ENCODE peak calls at places on chromosomes 7 and 10, in five cellular contexts. A is GM23338, T is H9, R is K562, O is SK-N-SH. L is an unnamed sample. For H3K79me2, the result is how much of the 10 kb centered on the place peaks cover.

GRCh38 chr10:131180941-131181855 is 130.3 kb downstream of the TCERG1L start:
- DNase-seq in A (no peak), T (peak), R (no peak), O (no peak), L (no peak)

GRCh38 chr10:107098326-107098725 is 66.2 kb downstream of the SORCS1 start:
- DNase-seq in A (no peak), T (no peak), R (no peak), O (no peak), L (no peak)

GRCh38 chr7:32942783-32943653 is 14.2 kb upstream of the FKBP9 start:
- DNase-seq in A (peak), T (peak), R (peak), O (peak), L (peak)

GRCh38 chr7:1514993-1515392 is 10.8 kb upstream of the INTS1 start:
- DNase-seq in A (no peak), T (no peak), R (no peak), O (no peak), L (no peak)

GRCh38 chr10:36474456-36474855 is 650.9 kb upstream of the ANKRD30A start:
- DNase-seq in A (no peak), T (no peak), R (no peak), O (no peak), L (no peak)

GRCh38 chr7:139683137-139683871 is 94.5 kb downstream of the HIPK2 start:
- DNase-seq in A (no peak), T (no peak), R (no peak), O (no peak), L (no peak)

GRCh38 chr10:98312349-98312748 is 44.4 kb upstream of the LOXL4 start:
- DNase-seq in A (no peak), T (no peak), R (no peak), O (no peak), L (no peak)

GRCh38 chr7:87570178-87570577 is 30.5 kb downstream of the ABCB1 start:
- DNase-seq in A (no peak), T (no peak), R (no peak), O (no peak), L (no peak)

GRCh38 chr10:112389147-112389822 is 15.4 kb downstream of the ACSL5 start:
- DNase-seq in A (no peak), T (peak), R (peak), O (no peak), L (peak)

GRCh38 chr10:99836711-99837110 is 54.3 kb downstream of the ABCC2 start:
- DNase-seq in A (no peak), T (no peak), R (no peak), O (no peak), L (no peak)

GRCh38 chr10:5512881-5513698 is 11.7 kb upstream of the CALML3 start:
- DNase-seq in A (no peak), T (no peak), R (no peak), O (no peak), L (no peak)

GRCh38 chr10:69182005-69182404 is 2.0 kb downstream of the SUPV3L1 start:
- DNase-seq in A (no peak), T (no peak), R (no peak), O (no peak), L (no peak)

GRCh38 chr7:129188892-129189660 is 643 bp downstream of the SMO start:
- DNase-seq in A (peak), T (peak), R (no peak), O (peak), L (peak)

GRCh38 chr10:33441561-33441960 is 107.1 kb upstream of the NRP1 start:
- DNase-seq in A (peak), T (no peak), R (no peak), O (no peak), L (no peak)

GRCh38 chr10:104254493-104255243 is at the start of gene GSTO1:
- DNase-seq in A (peak), T (peak), R (peak), O (peak), L (peak)

GRCh38 chr7:46229409-46229808 is 308.3 kb upstream of the IGFBP3 start:
- DNase-seq in A (no peak), T (no peak), R (no peak), O (no peak), L (peak)

GRCh38 chr10:43050011-43050410 is 26.9 kb upstream of the RET start:
- DNase-seq in A (no peak), T (no peak), R (no peak), O (no peak), L (no peak)

GRCh38 chr10:13873201-13873600 is 286.4 kb downstream of the PRPF18 start:
- DNase-seq in A (no peak), T (no peak), R (no peak), O (no peak), L (no peak)

GRCh38 chr10:93072713-93073538 is 767 bp upstream of the CYP26A1 start:
- DNase-seq in A (peak), T (peak), R (no peak), O (peak), L (no peak)

GRCh38 chr7:98254951-98255610 is 3.0 kb upstream of the TECPR1 start:
- DNase-seq in A (no peak), T (no peak), R (peak), O (no peak), L (no peak)

GRCh38 chr7:42745357-42746022 is 166.4 kb downstream of the C7orf25 start:
- DNase-seq in A (peak), T (peak), R (peak), O (peak), L (peak)

GRCh38 chr7:9231683-9232082 is 798.3 kb downstream of the NXPH1 start:
- DNase-seq in A (peak), T (no peak), R (no peak), O (no peak), L (peak)

GRCh38 chr7:94400643-94401042 is 5.9 kb downstream of the COL1A2 start:
- DNase-seq in A (no peak), T (no peak), R (no peak), O (no peak), L (no peak)

GRCh38 chr7:151679073-151679708 is 159.5 kb upstream of the RHEB start:
- DNase-seq in A (no peak), T (no peak), R (no peak), O (no peak), L (no peak)

GRCh38 chr10:91974960-91975359 is 51.4 kb downstream of the BTAF1 start:
- DNase-seq in A (no peak), T (no peak), R (no peak), O (no peak), L (no peak)

GRCh38 chr7:21960922-21961321 is 15.2 kb upstream of the CDCA7L start:
- DNase-seq in A (no peak), T (no peak), R (no peak), O (no peak), L (peak)

GRCh38 chr10:131979821-131980270 is 1.9 kb downstream of the BNIP3 start:
- DNase-seq in A (no peak), T (no peak), R (peak), O (peak), L (peak)

GRCh38 chr10:106520698-106521097 is 643.8 kb downstream of the SORCS1 start:
- DNase-seq in A (no peak), T (no peak), R (no peak), O (peak), L (no peak)

GRCh38 chr10:60798031-60798430 is 19.8 kb downstream of the CDK1 start:
- DNase-seq in A (no peak), T (no peak), R (no peak), O (no peak), L (no peak)

GRCh38 chr10:34884272-34884952 is 69.3 kb upstream of the PARD3 start:
- DNase-seq in A (no peak), T (no peak), R (no peak), O (no peak), L (no peak)

GRCh38 chr10:125003146-125003900 is 61.4 kb downstream of the ZRANB1 start:
- DNase-seq in A (no peak), T (no peak), R (no peak), O (peak), L (no peak)

GRCh38 chr10:4077804-4078203 is 292.8 kb upstream of the KLF6 start:
- DNase-seq in A (no peak), T (no peak), R (no peak), O (no peak), L (no peak)

GRCh38 chr7:150787321-150788281 is 12.6 kb downstream of the TMEM176B start:
- DNase-seq in A (peak), T (no peak), R (peak), O (peak), L (peak)

GRCh38 chr10:85863301-85864172 is 503.1 kb downstream of the GRID1 start:
- DNase-seq in A (no peak), T (no peak), R (no peak), O (no peak), L (peak)

GRCh38 chr7:75867390-75867717 is 11.5 kb upstream of the RHBDD2 start:
- DNase-seq in A (no peak), T (no peak), R (no peak), O (no peak), L (no peak)

GRCh38 chr7:28996836-28997235 is 38.7 kb upstream of the TRIL start:
- DNase-seq in A (no peak), T (no peak), R (no peak), O (no peak), L (no peak)

GRCh38 chr10:119933179-119933578 is 40.6 kb downstream of the SEC23IP start:
- DNase-seq in A (peak), T (no peak), R (no peak), O (peak), L (peak)

DNA sequence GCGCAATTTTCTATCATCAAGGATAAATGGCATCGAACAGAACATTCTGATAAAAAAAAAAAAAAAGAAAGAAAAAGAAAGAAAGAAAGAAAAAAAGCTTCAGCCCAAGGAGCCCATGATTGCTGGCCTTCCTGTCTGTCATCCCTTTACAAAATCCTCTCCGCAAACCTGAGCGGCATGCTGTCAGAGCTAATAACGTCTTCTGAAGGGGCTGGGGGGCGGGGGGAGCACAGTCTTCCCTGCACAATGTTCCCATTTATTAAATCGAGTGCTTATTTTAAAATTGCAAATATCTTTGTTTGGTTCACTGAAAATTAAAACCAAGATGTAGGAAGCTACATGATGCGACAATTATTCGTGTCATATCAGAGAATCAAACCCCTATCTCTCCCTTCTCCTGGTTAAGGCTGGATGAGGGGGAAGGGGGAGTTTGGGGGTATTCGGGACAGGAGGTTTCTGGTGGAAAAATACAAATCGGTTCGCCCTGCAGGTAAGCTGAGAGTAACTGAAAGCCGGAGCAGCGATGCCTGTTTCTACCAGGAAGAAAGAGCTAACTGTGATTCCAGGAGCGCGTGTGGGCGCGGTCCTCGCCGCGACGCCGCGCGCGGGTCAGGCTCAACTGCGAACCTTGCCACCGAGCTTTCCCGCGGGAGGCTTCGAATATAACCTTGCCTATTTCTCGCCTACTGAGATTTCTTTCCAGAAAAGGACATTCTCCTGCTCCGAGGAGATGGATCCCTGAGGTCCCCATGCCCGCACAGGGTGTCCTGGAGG is 13.3 kb upstream of the DLX6 start:
- DNase-seq in A (peak), T (peak), R (no peak), O (no peak), L (no peak)
- TF ChIP-seq CTCF in A (no peak), T (no peak), R (no peak), O (no peak), L (no peak)

GRCh38 chr7:119935418-119936025 is 337.5 kb upstream of the KCND2 start:
- DNase-seq in A (peak), T (no peak), R (peak), O (peak), L (peak)

GRCh38 chr7:119937745-119938144 is 335.2 kb upstream of the KCND2 start:
- DNase-seq in A (no peak), T (no peak), R (no peak), O (no peak), L (no peak)

GRCh38 chr7:119931230-119931824 is 341.6 kb upstream of the KCND2 start:
- DNase-seq in A (no peak), T (no peak), R (peak), O (no peak), L (no peak)

GRCh38 chr7:119936876-119937275 is 336.1 kb upstream of the KCND2 start:
- DNase-seq in A (no peak), T (no peak), R (no peak), O (no peak), L (no peak)
- H3K4me2 ChIP-seq in A (no peak), T (no peak), R (no peak), O (no peak), L (no peak)

GRCh38 chr7:108453320-108453719 is 2.9 kb downstream of the NRCAM start:
- DNase-seq in A (no peak), T (no peak), R (no peak), O (no peak), L (no peak)
- H3K79me2 ChIP-seq in A (under half), T (under half), R (under half), O (under half), L (under half)

GRCh38 chr10:114485695-114486400 is 81.5 kb upstream of the AFAP1L2 start:
- DNase-seq in A (no peak), T (no peak), R (no peak), O (no peak), L (no peak)

GRCh38 chr10:114483575-114483974 is 79.3 kb upstream of the AFAP1L2 start:
- DNase-seq in A (no peak), T (no peak), R (no peak), O (no peak), L (no peak)

GRCh38 chr10:114487815-114488536 is 83.7 kb upstream of the AFAP1L2 start:
- DNase-seq in A (no peak), T (no peak), R (no peak), O (no peak), L (no peak)

GRCh38 chr10:114489521-114490310 is 85.4 kb upstream of the AFAP1L2 start:
- DNase-seq in A (peak), T (peak), R (no peak), O (no peak), L (no peak)

DNA sequence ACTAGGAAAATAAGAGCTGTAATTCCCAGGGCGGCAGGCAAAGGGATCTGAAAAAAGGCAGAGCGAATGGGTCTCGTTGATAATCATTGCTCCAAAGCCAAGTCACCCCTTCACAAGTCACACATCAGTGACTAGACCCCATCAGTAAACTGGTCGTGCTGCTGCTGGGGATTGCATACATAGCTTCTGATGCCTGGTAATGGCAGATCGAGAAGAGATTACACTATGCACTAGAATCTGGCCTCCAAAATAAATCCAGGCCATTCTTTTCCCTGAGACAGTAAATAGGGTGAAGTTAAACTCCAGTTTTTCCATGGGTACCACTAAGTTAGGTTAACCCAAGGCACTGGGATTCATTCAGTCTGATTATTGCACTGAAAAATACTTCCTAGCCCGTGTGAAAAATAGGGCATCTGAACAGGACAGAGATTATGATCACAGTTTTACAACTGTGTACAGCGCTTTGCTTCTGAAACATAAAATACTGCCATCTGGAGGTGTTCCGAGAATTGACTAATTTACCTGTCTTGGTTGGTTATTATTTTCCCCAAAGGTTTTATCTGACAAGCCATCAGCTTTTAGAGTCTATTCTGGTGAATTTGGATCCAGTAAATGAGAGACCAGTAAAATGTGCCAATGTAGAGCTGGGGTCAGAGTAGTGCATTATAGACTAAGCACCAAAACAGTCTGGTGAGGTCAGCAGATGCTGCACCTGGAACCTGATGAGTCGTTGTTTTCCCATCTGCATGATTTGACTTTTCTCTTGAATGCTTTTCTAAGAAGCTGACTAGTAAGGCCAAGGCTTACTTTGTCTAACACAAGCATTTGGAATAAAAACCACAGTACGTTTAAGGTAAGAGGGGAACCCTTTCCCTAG is 82.9 kb upstream of the AFAP1L2 start:
- DNase-seq in A (no peak), T (no peak), R (peak), O (peak), L (no peak)
- TF ChIP-seq CTCF in A (peak), T (peak), R (no peak), O (peak), L (peak)

DNA sequence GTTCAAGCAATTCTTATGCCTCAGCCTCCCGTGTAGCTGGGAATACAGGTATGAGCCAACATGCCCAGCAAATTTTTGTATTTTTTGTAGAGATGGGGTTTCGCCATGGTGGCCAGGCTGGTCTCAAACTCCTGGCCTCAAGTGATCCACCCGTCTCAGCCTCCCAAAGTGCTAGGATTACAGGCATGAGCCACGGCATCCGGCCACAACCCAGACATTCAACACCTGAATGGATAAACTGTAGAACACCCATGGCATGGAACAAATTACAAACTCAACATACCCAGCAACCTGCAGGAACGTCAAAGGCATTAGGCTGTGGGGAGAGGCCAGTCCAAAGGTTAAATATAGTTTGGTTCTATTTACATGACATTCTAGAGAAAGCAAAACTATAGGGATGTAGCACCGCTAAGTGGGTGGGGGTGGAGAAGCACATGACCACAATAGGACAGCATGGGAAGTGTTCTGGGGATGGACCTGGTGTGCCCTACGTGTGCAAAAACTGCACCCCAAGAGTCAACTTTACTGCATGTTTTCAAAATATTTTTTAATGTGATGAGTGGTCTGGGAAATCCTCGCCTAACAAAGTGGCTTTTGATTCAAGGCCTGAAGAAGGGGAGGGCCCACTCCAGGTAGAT is 6.5 kb upstream of the PGAM2 start:
- DNase-seq in A (no peak), T (no peak), R (no peak), O (no peak), L (peak)
- H3K4me2 ChIP-seq in A (no peak), T (no peak), R (no peak), O (peak), L (no peak)

DNA sequence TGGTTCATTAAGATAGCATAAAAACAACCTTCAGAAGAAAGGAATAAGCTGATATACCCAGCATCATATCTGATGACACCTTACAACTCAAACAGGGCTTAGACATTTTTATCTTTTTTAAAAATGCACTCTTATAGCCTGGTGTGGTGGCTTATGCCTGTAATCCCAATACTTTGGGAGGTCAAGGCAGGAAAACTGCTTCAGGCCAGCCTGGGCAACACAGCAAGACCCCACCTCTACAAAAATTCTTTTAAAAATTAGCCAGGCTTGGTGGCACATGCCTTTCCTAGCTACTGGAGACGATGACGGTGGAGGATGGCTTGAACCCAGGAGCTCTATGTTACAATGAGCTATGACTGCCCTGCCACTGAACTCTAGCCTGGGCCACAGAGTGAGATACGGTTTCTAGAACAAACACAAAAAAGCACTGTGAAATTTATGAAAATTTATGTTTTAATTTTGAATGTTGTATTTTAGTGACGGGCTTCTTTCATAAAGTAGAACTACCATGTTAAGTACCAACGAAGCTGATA is 12.3 kb upstream of the KMT2E start:
- DNase-seq in A (no peak), T (no peak), R (no peak), O (no peak), L (no peak)
- H3K79me2 ChIP-seq in A (under half), T (half or more), R (half or more), O (under half), L (under half)

GRCh38 chr10:26858707-26859034 is 2.1 kb downstream of the ABI1 start:
- DNase-seq in A (no peak), T (no peak), R (peak), O (no peak), L (no peak)

GRCh38 chr10:26859241-26860025 is 1.3 kb downstream of the ABI1 start:
- DNase-seq in A (no peak), T (no peak), R (no peak), O (no peak), L (peak)

GRCh38 chr10:26860026-26860541 is 674 bp downstream of the ABI1 start:
- DNase-seq in A (peak), T (peak), R (peak), O (no peak), L (peak)

GRCh38 chr10:26861326-26861998 is 704 bp upstream of the ABI1 start:
- DNase-seq in A (no peak), T (no peak), R (peak), O (no peak), L (no peak)

GRCh38 chr10:26860542-26861325 is at the start of gene ABI1:
- DNase-seq in A (peak), T (peak), R (peak), O (peak), L (peak)
- TF ChIP-seq CTCF in A (peak), T (peak), R (peak), O (peak), L (peak)

GRCh38 chr10:77887631-77888355 is 38.8 kb downstream of the DLG5 start:
- DNase-seq in A (no peak), T (no peak), R (no peak), O (no peak), L (peak)
- H3K4me2 ChIP-seq in A (peak), T (peak), R (no peak), O (peak), L (peak)